ENCODE peak calls at places on chromosomes 11 and 22, in ten cellular contexts. Z is lower lobe of right lung, U is cardiac muscle cell, A is SJSA1, K is right lobe of liver, X is colonic mucosa, B is endodermal cell, T is Panc1, L is aorta, Y is stomach. V is an unnamed sample. For H3K9me3, the result is how much of the 10 kb centered on the place peaks cover.

GRCh38 chr22:17634696-17635095 is 3.9 kb upstream of the BCL2L13 start:
- DNase-seq in Z (no peak), U (no peak), A (no peak), K (no peak), X (no peak), B (no peak), T (no peak), L (no peak), Y (no peak), V (no peak)

GRCh38 chr11:14551380-14551779 is 31.2 kb upstream of the PSMA1 start:
- DNase-seq in Z (no peak), U (no peak), A (no peak), K (peak), X (no peak), B (no peak), T (no peak), L (no peak), Y (no peak), V (no peak)

GRCh38 chr11:73151371-73151870 is 9.3 kb upstream of the FCHSD2 start:
- DNase-seq in Z (no peak), U (no peak), A (no peak), K (peak), X (no peak), B (no peak), T (no peak), L (no peak), Y (peak), V (no peak)

GRCh38 chr11:58731819-58732218 is at the start of gene GLYAT:
- DNase-seq in Z (no peak), U (no peak), A (no peak), K (peak), X (no peak), B (no peak), T (no peak), L (no peak), Y (no peak), V (no peak)

GRCh38 chr11:97615541-97615940 is 1225.7 kb downstream of the JRKL start:
- DNase-seq in Z (no peak), U (peak), A (no peak), K (no peak), X (no peak), B (no peak), T (no peak), L (no peak), Y (no peak), V (no peak)

GRCh38 chr22:39130892-39131855 is 21.3 kb downstream of the CBX7 start:
- DNase-seq in Z (no peak), U (no peak), A (no peak), K (no peak), X (no peak), B (peak), T (no peak), L (peak), Y (no peak), V (no peak)

GRCh38 chr11:72102162-72102561 is 935 bp downstream of the LAMTOR1 start:
- DNase-seq in Z (no peak), U (no peak), A (no peak), K (no peak), X (no peak), B (no peak), T (no peak), L (no peak), Y (no peak), V (no peak)

GRCh38 chr11:112822478-112823274 is 138.5 kb upstream of the NCAM1 start:
- DNase-seq in Z (no peak), U (peak), A (no peak), K (no peak), X (no peak), B (peak), T (no peak), L (no peak), Y (peak), V (no peak)

GRCh38 chr11:134792044-134792443 is 380.0 kb upstream of the B3GAT1 start:
- DNase-seq in Z (no peak), U (no peak), A (no peak), K (no peak), X (no peak), B (no peak), T (no peak), L (no peak), Y (no peak), V (no peak)

GRCh38 chr11:65418681-65419459 is 3.7 kb upstream of the NEAT1 start:
- DNase-seq in Z (peak), U (peak), A (peak), K (peak), X (peak), B (peak), T (peak), L (peak), Y (peak), V (peak)

GRCh38 chr22:39943366-39943765 is 16.8 kb upstream of the TMA7B start:
- DNase-seq in Z (no peak), U (no peak), A (no peak), K (no peak), X (no peak), B (peak), T (no peak), L (no peak), Y (no peak), V (no peak)

GRCh38 chr11:61575886-61576516 is 4.9 kb downstream of the SYT7 start:
- DNase-seq in Z (no peak), U (no peak), A (no peak), K (peak), X (no peak), B (no peak), T (no peak), L (no peak), Y (peak), V (no peak)

GRCh38 chr22:26579331-26579886 is 10.5 kb downstream of the TPST2 start:
- DNase-seq in Z (peak), U (no peak), A (no peak), K (no peak), X (peak), B (no peak), T (no peak), L (peak), Y (peak), V (no peak)

GRCh38 chr11:12077535-12078280 is 32.7 kb upstream of the MICAL2 start:
- DNase-seq in Z (no peak), U (no peak), A (no peak), K (peak), X (no peak), B (no peak), T (no peak), L (no peak), Y (no peak), V (no peak)

GRCh38 chr11:109960831-109961230 is 132.4 kb upstream of the ZC3H12C start:
- DNase-seq in Z (no peak), U (peak), A (no peak), K (peak), X (peak), B (peak), T (no peak), L (peak), Y (no peak), V (peak)

GRCh38 chr22:44057411-44057987 is 33.4 kb downstream of the PARVB start:
- DNase-seq in Z (no peak), U (peak), A (no peak), K (no peak), X (peak), B (no peak), T (no peak), L (no peak), Y (no peak), V (no peak)

GRCh38 chr22:43897751-43898261 is 6.0 kb upstream of the PNPLA5 start:
- DNase-seq in Z (no peak), U (peak), A (peak), K (peak), X (no peak), B (no peak), T (no peak), L (no peak), Y (no peak), V (no peak)

GRCh38 chr22:29231971-29232959 is 26.6 kb downstream of the EMID1 start:
- DNase-seq in Z (no peak), U (peak), A (no peak), K (peak), X (no peak), B (no peak), T (no peak), L (peak), Y (peak), V (peak)

GRCh38 chr11:132914600-132914999 is 617.7 kb downstream of the OPCML start:
- DNase-seq in Z (no peak), U (peak), A (no peak), K (no peak), X (no peak), B (no peak), T (no peak), L (no peak), Y (no peak), V (no peak)

GRCh38 chr22:24445481-24446290 is 18.3 kb downstream of the ADORA2A start:
- DNase-seq in Z (no peak), U (no peak), A (no peak), K (peak), X (no peak), B (peak), T (no peak), L (no peak), Y (no peak), V (no peak)

GRCh38 chr22:39174498-39175120 is 22.1 kb upstream of the CBX7 start:
- DNase-seq in Z (peak), U (peak), A (peak), K (peak), X (peak), B (peak), T (peak), L (peak), Y (peak), V (peak)

GRCh38 chr22:29115682-29116313 is 43.0 kb downstream of the KREMEN1 start:
- DNase-seq in Z (no peak), U (peak), A (peak), K (no peak), X (no peak), B (no peak), T (no peak), L (no peak), Y (no peak), V (no peak)

GRCh38 chr11:42239102-42239501 is 779.6 kb upstream of the LRRC4C start:
- DNase-seq in Z (no peak), U (peak), A (no peak), K (no peak), X (no peak), B (no peak), T (no peak), L (no peak), Y (no peak), V (no peak)

GRCh38 chr11:66543263-66544107 is 2.4 kb downstream of the ZDHHC24 start:
- DNase-seq in Z (peak), U (peak), A (no peak), K (no peak), X (peak), B (peak), T (no peak), L (peak), Y (peak), V (peak)

GRCh38 chr22:43878079-43878795 is 13.6 kb downstream of the PNPLA5 start:
- DNase-seq in Z (no peak), U (peak), A (no peak), K (no peak), X (no peak), B (peak), T (no peak), L (peak), Y (no peak), V (no peak)

GRCh38 chr11:37509471-37509870 is 911.4 kb upstream of the RAG2 start:
- DNase-seq in Z (no peak), U (no peak), A (no peak), K (no peak), X (no peak), B (no peak), T (no peak), L (no peak), Y (no peak), V (no peak)

GRCh38 chr22:23705358-23705757 is 14.5 kb downstream of the RGL4 start:
- DNase-seq in Z (no peak), U (no peak), A (no peak), K (no peak), X (no peak), B (no peak), T (no peak), L (no peak), Y (no peak), V (no peak)

GRCh38 chr11:125457814-125458343 is 38.2 kb downstream of the FEZ1 start:
- DNase-seq in Z (no peak), U (peak), A (no peak), K (no peak), X (peak), B (no peak), T (no peak), L (peak), Y (no peak), V (no peak)

GRCh38 chr22:50606561-50607365 is 6.2 kb downstream of the MAPK8IP2 start:
- DNase-seq in Z (no peak), U (no peak), A (peak), K (no peak), X (no peak), B (peak), T (no peak), L (no peak), Y (no peak), V (no peak)

GRCh38 chr22:29081499-29082236 is 8.8 kb downstream of the KREMEN1 start:
- DNase-seq in Z (no peak), U (peak), A (no peak), K (peak), X (no peak), B (no peak), T (no peak), L (no peak), Y (no peak), V (no peak)

GRCh38 chr11:118697346-118697745 is 17.9 kb upstream of the TREH start:
- DNase-seq in Z (no peak), U (no peak), A (no peak), K (no peak), X (no peak), B (no peak), T (no peak), L (no peak), Y (no peak), V (no peak)

GRCh38 chr22:43151251-43152000 is at the start of gene TSPO:
- DNase-seq in Z (peak), U (peak), A (peak), K (peak), X (peak), B (peak), T (no peak), L (peak), Y (peak), V (peak)

GRCh38 chr22:25393121-25393805 is 171.2 kb upstream of the GRK3 start:
- DNase-seq in Z (no peak), U (no peak), A (no peak), K (no peak), X (no peak), B (no peak), T (no peak), L (no peak), Y (no peak), V (no peak)

GRCh38 chr11:8243458-8243857 is 20.2 kb downstream of the LMO1 start:
- DNase-seq in Z (no peak), U (no peak), A (no peak), K (no peak), X (no peak), B (no peak), T (no peak), L (no peak), Y (no peak), V (no peak)

GRCh38 chr11:18720086-18720810 is 5.7 kb downstream of the IGSF22 start:
- DNase-seq in Z (no peak), U (peak), A (no peak), K (no peak), X (no peak), B (no peak), T (no peak), L (peak), Y (no peak), V (peak)

GRCh38 chr22:25757686-25758085 is 15.7 kb downstream of the MYO18B start:
- DNase-seq in Z (no peak), U (no peak), A (no peak), K (no peak), X (no peak), B (no peak), T (no peak), L (no peak), Y (no peak), V (no peak)

GRCh38 chr11:10355257-10355661 is 50.4 kb downstream of the ADM start:
- DNase-seq in Z (no peak), U (peak), A (no peak), K (no peak), X (no peak), B (no peak), T (no peak), L (no peak), Y (no peak), V (no peak)

GRCh38 chr11:110491577-110492352 is 62.0 kb downstream of the FDX1 start:
- DNase-seq in Z (no peak), U (peak), A (no peak), K (no peak), X (no peak), B (peak), T (no peak), L (no peak), Y (no peak), V (no peak)

GRCh38 chr11:97990162-97990920 is 1030.4 kb upstream of the CNTN5 start:
- DNase-seq in Z (no peak), U (peak), A (no peak), K (no peak), X (no peak), B (no peak), T (no peak), L (no peak), Y (no peak), V (no peak)

GRCh38 chr11:58028687-58029411 is 1.9 kb upstream of the OR6Q1 start:
- DNase-seq in Z (no peak), U (no peak), A (no peak), K (no peak), X (no peak), B (no peak), T (no peak), L (peak), Y (no peak), V (no peak)

DNA sequence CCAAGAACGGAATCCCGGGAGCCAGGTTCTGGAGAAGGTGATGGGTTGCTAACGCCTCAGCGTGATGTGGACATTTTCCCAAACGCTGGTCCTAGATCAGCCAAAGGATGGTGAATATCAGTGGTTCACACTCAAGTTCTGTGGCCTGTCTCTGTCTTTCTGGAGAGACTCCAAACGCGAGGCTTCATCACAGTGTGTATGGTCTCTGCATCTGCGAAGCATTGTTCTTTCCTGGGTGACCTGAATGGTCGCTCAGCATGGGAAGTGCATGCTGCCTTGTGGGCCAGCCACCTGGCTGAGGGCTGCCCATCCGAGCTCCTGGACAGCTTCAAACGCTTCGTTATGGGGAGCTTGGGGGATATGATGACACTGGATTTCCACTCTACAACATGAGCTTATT is 810.0 kb downstream of the TBC1D22A start:
- DNase-seq in Z (no peak), U (no peak), A (peak), K (no peak), X (no peak), B (no peak), T (no peak), L (no peak), Y (no peak), V (no peak)
- H3K9me3 ChIP-seq in Z (under half), U (under half), A (under half), K (under half), X (under half), B (under half), T (under half), L (under half), Y (under half), V (under half)

GRCh38 chr22:20106849-20107237 is 9.1 kb upstream of the RANBP1 start:
- DNase-seq in Z (peak), U (no peak), A (no peak), K (no peak), X (no peak), B (no peak), T (no peak), L (peak), Y (no peak), V (peak)

GRCh38 chr22:20106205-20106848 is 9.6 kb upstream of the RANBP1 start:
- DNase-seq in Z (peak), U (no peak), A (no peak), K (no peak), X (no peak), B (no peak), T (no peak), L (peak), Y (no peak), V (no peak)

GRCh38 chr22:20108757-20109230 is 7.1 kb upstream of the RANBP1 start:
- DNase-seq in Z (no peak), U (no peak), A (no peak), K (no peak), X (no peak), B (no peak), T (no peak), L (peak), Y (no peak), V (no peak)

GRCh38 chr22:20107951-20108756 is 7.8 kb upstream of the RANBP1 start:
- DNase-seq in Z (peak), U (no peak), A (no peak), K (no peak), X (no peak), B (no peak), T (no peak), L (peak), Y (no peak), V (no peak)

GRCh38 chr22:20107471-20107901 is 8.4 kb upstream of the RANBP1 start:
- DNase-seq in Z (peak), U (no peak), A (no peak), K (no peak), X (no peak), B (no peak), T (no peak), L (peak), Y (no peak), V (no peak)
- H3K9me3 ChIP-seq in Z (under half), U (under half), A (under half), K (under half), X (under half), B (under half), T (under half), L (under half), Y (under half), V (under half)

GRCh38 chr22:48224332-48224731 is 1461.9 kb downstream of the TBC1D22A start:
- DNase-seq in Z (no peak), U (no peak), A (peak), K (no peak), X (no peak), B (no peak), T (no peak), L (no peak), Y (no peak), V (no peak)
- H3K9me3 ChIP-seq in Z (under half), U (under half), A (under half), K (under half), X (under half), B (under half), T (under half), L (under half), Y (under half), V (under half)

GRCh38 chr11:1167256-1167655 is 9.5 kb downstream of the MUC5AC start:
- DNase-seq in Z (no peak), U (no peak), A (no peak), K (no peak), X (no peak), B (peak), T (no peak), L (no peak), Y (no peak), V (no peak)
- H3K9me3 ChIP-seq in Z (under half), U (under half), A (under half), K (under half), X (under half), B (under half), T (under half), L (under half), Y (under half), V (under half)

GRCh38 chr22:49211176-49211575 is 616.5 kb downstream of the BRD1 start:
- DNase-seq in Z (peak), U (no peak), A (peak), K (peak), X (no peak), B (peak), T (no peak), L (no peak), Y (no peak), V (no peak)
- H3K9me3 ChIP-seq in Z (under half), U (under half), A (under half), K (under half), X (under half), B (under half), T (under half), L (under half), Y (under half), V (under half)

DNA sequence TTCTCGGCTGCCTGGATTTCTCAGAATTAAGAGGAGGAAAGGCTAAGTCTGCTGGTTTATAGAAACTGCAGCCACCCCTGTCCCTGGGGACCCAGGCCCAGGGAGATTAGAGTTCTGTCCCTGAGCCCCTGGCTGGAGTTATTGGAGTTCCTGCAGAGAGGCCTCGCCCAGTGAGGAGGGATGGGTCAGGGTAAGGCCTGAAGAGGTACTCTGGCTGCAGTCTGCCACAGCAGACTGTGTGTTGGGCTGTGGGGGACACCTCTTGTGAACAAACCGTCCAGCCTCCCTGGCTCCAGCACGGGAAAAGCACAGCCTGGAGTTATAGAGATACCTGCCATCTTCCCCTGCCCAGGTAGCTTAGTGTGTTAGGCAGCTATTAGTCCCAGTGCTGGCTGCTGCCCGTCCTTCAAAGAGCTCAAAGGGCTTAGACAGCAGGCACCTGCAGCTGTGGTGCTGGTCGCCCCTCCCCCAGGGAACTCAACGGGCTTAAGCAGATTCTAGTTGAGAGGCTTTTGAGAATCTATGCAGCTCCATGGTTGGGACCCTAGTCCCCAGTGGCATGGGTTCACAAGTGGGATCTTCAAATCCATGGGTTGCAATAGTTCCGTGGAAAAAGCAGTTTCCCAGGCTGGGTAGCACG is 36.6 kb upstream of the MUC15 start:
- DNase-seq in Z (no peak), U (no peak), A (no peak), K (no peak), X (no peak), B (no peak), T (no peak), L (no peak), Y (no peak), V (no peak)
- H3K9me3 ChIP-seq in Z (under half), U (under half), A (under half), K (under half), X (under half), B (under half), T (under half), L (under half), Y (under half), V (under half)

V was measured in pancreas.